ENCODE peak calls at places on chromosome 9, in seven cellular contexts. D is mucosa of descending colon; X is SW480; A is stomach; P is foreskin keratinocyte; B is NCI-H1092 treated with DMSO at 0.1 percent for 48 hours; N is effector memory CD4-positive, alpha-beta T cell. J is an unnamed sample.

GRCh38 chr9:93301911-93302525 is 118.1 kb downstream of the WNK2 start:
- DNase-seq in D (peak), X (no peak), A (peak), P (no peak), B (no peak), N (no peak), J (no peak)

GRCh38 chr9:119284118-119284517 is 85.1 kb downstream of the BRINP1 start:
- DNase-seq in D (no peak), X (no peak), A (no peak), P (no peak), B (peak), N (no peak), J (no peak)

GRCh38 chr9:26062172-26062571 is 383.9 kb upstream of the TUSC1 start:
- DNase-seq in D (no peak), X (no peak), A (no peak), P (no peak), B (no peak), N (no peak), J (no peak)

GRCh38 chr9:33447404-33448158 is at the start of gene AQP3:
- DNase-seq in D (peak), X (peak), A (peak), P (peak), B (peak), N (peak), J (peak)

GRCh38 chr9:89185980-89186379 is 7.4 kb upstream of the SHC3 start:
- DNase-seq in D (no peak), X (no peak), A (no peak), P (no peak), B (no peak), N (no peak), J (no peak)

GRCh38 chr9:89961616-89962341 is 357.0 kb downstream of the GADD45G start:
- DNase-seq in D (no peak), X (no peak), A (no peak), P (no peak), B (no peak), N (no peak), J (no peak)

GRCh38 chr9:28212979-28213378 is 639.7 kb upstream of the C9orf72 start:
- DNase-seq in D (no peak), X (peak), A (no peak), P (peak), B (no peak), N (no peak), J (no peak)

GRCh38 chr9:95726756-95727155 is 148.7 kb upstream of the ERCC6L2 start:
- DNase-seq in D (no peak), X (peak), A (no peak), P (peak), B (peak), N (no peak), J (peak)

GRCh38 chr9:36770025-36770424 is 197.3 kb downstream of the MELK start:
- DNase-seq in D (no peak), X (no peak), A (no peak), P (no peak), B (no peak), N (no peak), J (no peak)

GRCh38 chr9:137055385-137056364 is 1.8 kb upstream of the ENTPD2 start:
- DNase-seq in D (peak), X (no peak), A (peak), P (no peak), B (peak), N (no peak), J (no peak)

GRCh38 chr9:126986506-126986951 is 71.9 kb downstream of the RALGPS1 start:
- DNase-seq in D (no peak), X (peak), A (no peak), P (peak), B (no peak), N (peak), J (no peak)

GRCh38 chr9:18614116-18614515 is 140.2 kb downstream of the ADAMTSL1 start:
- DNase-seq in D (no peak), X (no peak), A (no peak), P (no peak), B (no peak), N (no peak), J (no peak)

GRCh38 chr9:133135193-133135745 is 14.2 kb upstream of the RALGDS start:
- DNase-seq in D (peak), X (peak), A (peak), P (peak), B (peak), N (peak), J (no peak)

GRCh38 chr9:120424248-120424647 is 155.7 kb downstream of the CDK5RAP2 start:
- DNase-seq in D (no peak), X (no peak), A (no peak), P (peak), B (no peak), N (no peak), J (no peak)

GRCh38 chr9:77019010-77019809 is at the start of gene FOXB2:
- DNase-seq in D (no peak), X (no peak), A (no peak), P (peak), B (no peak), N (no peak), J (peak)

GRCh38 chr9:71592400-71592799 is 175.9 kb downstream of the CEMIP2 start:
- DNase-seq in D (no peak), X (no peak), A (no peak), P (peak), B (no peak), N (no peak), J (no peak)

GRCh38 chr9:114364528-114365041 is 23.2 kb downstream of the AKNA start:
- DNase-seq in D (no peak), X (no peak), A (no peak), P (no peak), B (no peak), N (no peak), J (no peak)

GRCh38 chr9:88544245-88544644 is 9.3 kb downstream of the NXNL2 start:
- DNase-seq in D (peak), X (no peak), A (peak), P (no peak), B (no peak), N (no peak), J (no peak)

GRCh38 chr9:76516350-76516749 is 57.4 kb downstream of the GCNT1 start:
- DNase-seq in D (no peak), X (no peak), A (no peak), P (peak), B (no peak), N (no peak), J (no peak)

GRCh38 chr9:6538666-6539071 is 106.9 kb downstream of the GLDC start:
- DNase-seq in D (no peak), X (no peak), A (no peak), P (peak), B (no peak), N (no peak), J (no peak)

GRCh38 chr9:127154390-127155191 is 32.2 kb upstream of the ANGPTL2 start:
- DNase-seq in D (no peak), X (no peak), A (peak), P (no peak), B (no peak), N (no peak), J (no peak)

GRCh38 chr9:696332-697090 is 145.0 kb upstream of the DMRT1 start:
- DNase-seq in D (no peak), X (no peak), A (no peak), P (peak), B (no peak), N (no peak), J (no peak)

GRCh38 chr9:109568568-109569210 is 70.6 kb upstream of the PTPN3 start:
- DNase-seq in D (no peak), X (no peak), A (no peak), P (no peak), B (no peak), N (no peak), J (no peak)

GRCh38 chr9:137049544-137050449 is 3.8 kb upstream of the NPDC1 start:
- DNase-seq in D (peak), X (peak), A (peak), P (no peak), B (peak), N (no peak), J (peak)

GRCh38 chr9:109846781-109847180 is 66.8 kb downstream of the PALM2AKAP2 start:
- DNase-seq in D (no peak), X (peak), A (no peak), P (no peak), B (no peak), N (no peak), J (no peak)

GRCh38 chr9:91503650-91504007 is 80.0 kb upstream of the NFIL3 start:
- DNase-seq in D (no peak), X (no peak), A (no peak), P (no peak), B (no peak), N (no peak), J (no peak)

GRCh38 chr9:99249619-99250018 is 27.5 kb downstream of the SEC61B start:
- DNase-seq in D (no peak), X (no peak), A (no peak), P (no peak), B (no peak), N (no peak), J (no peak)

GRCh38 chr9:135299239-135299590 is 180.4 kb upstream of the PPP1R26 start:
- DNase-seq in D (no peak), X (no peak), A (no peak), P (no peak), B (no peak), N (no peak), J (no peak)

GRCh38 chr9:104775574-104775936 is 11.6 kb downstream of the NIPSNAP3B start:
- DNase-seq in D (no peak), X (no peak), A (no peak), P (no peak), B (no peak), N (no peak), J (no peak)

GRCh38 chr9:98162638-98163037 is 29.8 kb downstream of the CORO2A start:
- DNase-seq in D (no peak), X (peak), A (no peak), P (peak), B (no peak), N (no peak), J (no peak)

GRCh38 chr9:109035684-109036423 is 22.6 kb upstream of the CTNNAL1 start:
- DNase-seq in D (no peak), X (peak), A (peak), P (peak), B (no peak), N (no peak), J (no peak)

GRCh38 chr9:114451707-114452031 is 53.6 kb downstream of the WHRN start:
- DNase-seq in D (no peak), X (no peak), A (no peak), P (no peak), B (no peak), N (no peak), J (no peak)

GRCh38 chr9:93905473-93906133 is 49.6 kb downstream of the BARX1 start:
- DNase-seq in D (no peak), X (no peak), A (no peak), P (no peak), B (no peak), N (no peak), J (no peak)

GRCh38 chr9:114364123-114364522 is 23.7 kb downstream of the AKNA start:
- DNase-seq in D (no peak), X (peak), A (no peak), P (peak), B (no peak), N (no peak), J (no peak)

GRCh38 chr9:131234799-131235479 is 41.4 kb downstream of the FAM78A start:
- DNase-seq in D (no peak), X (no peak), A (no peak), P (no peak), B (no peak), N (no peak), J (no peak)

GRCh38 chr9:113600477-113600851 is 136.9 kb downstream of the RGS3 start:
- DNase-seq in D (peak), X (no peak), A (no peak), P (no peak), B (no peak), N (no peak), J (no peak)

J was measured in NCI-H748 treated with DMSO at 0.1 percent for 48 hours.